ENCODE peak calls at places on chromosomes 13 and 19, in five cellular contexts. One of them, this sample, is unnamed.

GRCh38 chr19:9116547-9116946 is 984 bp upstream of the OR7G1 start:
- DNase-seq in CD8-positive, alpha-beta T cell: no peak
- DNase-seq in fibroblast of mammary gland: no peak
- DNase-seq in stomach: no peak
- DNase-seq in fibroblast of lung: no peak
- DNase-seq in this sample: no peak

GRCh38 chr13:68984688-68985319 is 1122.8 kb upstream of the ATXN8OS start:
- DNase-seq in CD8-positive, alpha-beta T cell: no peak
- DNase-seq in fibroblast of mammary gland: no peak
- DNase-seq in stomach: no peak
- DNase-seq in fibroblast of lung: no peak
- DNase-seq in this sample: peak; percentile 63

GRCh38 chr19:7994114-7994513 is 11.3 kb downstream of the ELAVL1 start:
- DNase-seq in CD8-positive, alpha-beta T cell: no peak
- DNase-seq in fibroblast of mammary gland: no peak
- DNase-seq in stomach: no peak
- DNase-seq in fibroblast of lung: no peak
- DNase-seq in this sample: no peak

GRCh38 chr19:48630289-48631036 is 6.7 kb downstream of the DBP start:
- DNase-seq in CD8-positive, alpha-beta T cell: no peak
- DNase-seq in fibroblast of mammary gland: no peak
- DNase-seq in stomach: peak; percentile 95
- DNase-seq in fibroblast of lung: peak; percentile 68
- DNase-seq in this sample: peak; percentile 94

GRCh38 chr19:11160119-11160768 is 4.7 kb upstream of the SPC24 start:
- DNase-seq in CD8-positive, alpha-beta T cell: no peak
- DNase-seq in fibroblast of mammary gland: peak; percentile 66
- DNase-seq in stomach: no peak
- DNase-seq in fibroblast of lung: peak; percentile 83
- DNase-seq in this sample: no peak

GRCh38 chr13:46982856-46983582 is 86.2 kb upstream of the HTR2A start:
- DNase-seq in CD8-positive, alpha-beta T cell: no peak
- DNase-seq in fibroblast of mammary gland: no peak
- DNase-seq in stomach: no peak
- DNase-seq in fibroblast of lung: no peak
- DNase-seq in this sample: no peak

GRCh38 chr19:49422407-49423277 is 599 bp downstream of the PTH2 start:
- DNase-seq in CD8-positive, alpha-beta T cell: no peak
- DNase-seq in fibroblast of mammary gland: peak; percentile 39
- DNase-seq in stomach: no peak
- DNase-seq in fibroblast of lung: peak; percentile 20
- DNase-seq in this sample: no peak

GRCh38 chr19:17405250-17406038 is at the start of gene BST2:
- DNase-seq in CD8-positive, alpha-beta T cell: no peak
- DNase-seq in fibroblast of mammary gland: no peak
- DNase-seq in stomach: peak; percentile 64
- DNase-seq in fibroblast of lung: no peak
- DNase-seq in this sample: no peak

GRCh38 chr13:66635526-66635925 is 594.6 kb downstream of the PCDH9 start:
- DNase-seq in CD8-positive, alpha-beta T cell: no peak
- DNase-seq in fibroblast of mammary gland: peak; percentile 85
- DNase-seq in stomach: no peak
- DNase-seq in fibroblast of lung: peak; percentile 75
- DNase-seq in this sample: no peak

GRCh38 chr13:41960195-41960699 is 662 bp downstream of the VWA8 start:
- DNase-seq in CD8-positive, alpha-beta T cell: no peak
- DNase-seq in fibroblast of mammary gland: peak; percentile 53
- DNase-seq in stomach: no peak
- DNase-seq in fibroblast of lung: peak; percentile 47
- DNase-seq in this sample: no peak

GRCh38 chr13:89857502-89857901 is 1490.0 kb upstream of the MIR17HG start:
- DNase-seq in CD8-positive, alpha-beta T cell: no peak
- DNase-seq in fibroblast of mammary gland: no peak
- DNase-seq in stomach: no peak
- DNase-seq in fibroblast of lung: no peak
- DNase-seq in this sample: no peak

GRCh38 chr19:38049105-38049649 is 142.2 kb downstream of the SIPA1L3 start:
- DNase-seq in CD8-positive, alpha-beta T cell: peak; percentile 31
- DNase-seq in fibroblast of mammary gland: peak; percentile 48
- DNase-seq in stomach: peak; percentile 29
- DNase-seq in fibroblast of lung: no peak
- DNase-seq in this sample: no peak

GRCh38 chr13:66794340-66795031 is 435.6 kb downstream of the PCDH9 start:
- DNase-seq in CD8-positive, alpha-beta T cell: no peak
- DNase-seq in fibroblast of mammary gland: no peak
- DNase-seq in stomach: no peak
- DNase-seq in fibroblast of lung: no peak
- DNase-seq in this sample: no peak

GRCh38 chr13:40615619-40616018 is 50.8 kb downstream of the FOXO1 start:
- DNase-seq in CD8-positive, alpha-beta T cell: no peak
- DNase-seq in fibroblast of mammary gland: no peak
- DNase-seq in stomach: no peak
- DNase-seq in fibroblast of lung: no peak
- DNase-seq in this sample: no peak

GRCh38 chr13:80224468-80224867 is 116.5 kb downstream of the SPRY2 start:
- DNase-seq in CD8-positive, alpha-beta T cell: no peak
- DNase-seq in fibroblast of mammary gland: peak; percentile 47
- DNase-seq in stomach: no peak
- DNase-seq in fibroblast of lung: no peak
- DNase-seq in this sample: no peak

GRCh38 chr13:40553356-40553755 is 113.1 kb downstream of the FOXO1 start:
- DNase-seq in CD8-positive, alpha-beta T cell: no peak
- DNase-seq in fibroblast of mammary gland: no peak
- DNase-seq in stomach: no peak
- DNase-seq in fibroblast of lung: no peak
- DNase-seq in this sample: no peak

GRCh38 chr19:3599776-3600183 is 6.9 kb downstream of the TBXA2R start:
- DNase-seq in CD8-positive, alpha-beta T cell: no peak
- DNase-seq in fibroblast of mammary gland: no peak
- DNase-seq in stomach: no peak
- DNase-seq in fibroblast of lung: no peak
- DNase-seq in this sample: peak; percentile 86

GRCh38 chr19:10193666-10194499 is 870 bp downstream of the DNMT1 start:
- DNase-seq in CD8-positive, alpha-beta T cell: peak; percentile 15
- DNase-seq in fibroblast of mammary gland: peak; percentile 76
- DNase-seq in stomach: no peak
- DNase-seq in fibroblast of lung: peak; percentile 43
- DNase-seq in this sample: peak; percentile 93

GRCh38 chr19:50826492-50827240 is 3.1 kb upstream of the KLK1 start:
- DNase-seq in CD8-positive, alpha-beta T cell: no peak
- DNase-seq in fibroblast of mammary gland: no peak
- DNase-seq in stomach: no peak
- DNase-seq in fibroblast of lung: no peak
- DNase-seq in this sample: peak; percentile 84

GRCh38 chr13:66099825-66100224 is 1130.3 kb downstream of the PCDH9 start:
- DNase-seq in CD8-positive, alpha-beta T cell: no peak
- DNase-seq in fibroblast of mammary gland: no peak
- DNase-seq in stomach: no peak
- DNase-seq in fibroblast of lung: no peak
- DNase-seq in this sample: no peak

GRCh38 chr13:91722267-91722884 is 324.0 kb downstream of the GPC5 start:
- DNase-seq in CD8-positive, alpha-beta T cell: no peak
- DNase-seq in fibroblast of mammary gland: peak; percentile 17
- DNase-seq in stomach: no peak
- DNase-seq in fibroblast of lung: peak; percentile 64
- DNase-seq in this sample: no peak

GRCh38 chr13:23811366-23812027 is 77.7 kb downstream of the MIPEP start:
- DNase-seq in CD8-positive, alpha-beta T cell: no peak
- DNase-seq in fibroblast of mammary gland: no peak
- DNase-seq in stomach: no peak
- DNase-seq in fibroblast of lung: no peak
- DNase-seq in this sample: no peak

GRCh38 chr13:102550507-102550906 is 46.3 kb upstream of the TPP2 start:
- DNase-seq in CD8-positive, alpha-beta T cell: no peak
- DNase-seq in fibroblast of mammary gland: no peak
- DNase-seq in stomach: no peak
- DNase-seq in fibroblast of lung: no peak
- DNase-seq in this sample: no peak

GRCh38 chr13:102561933-102562332 is 34.9 kb upstream of the TPP2 start:
- DNase-seq in CD8-positive, alpha-beta T cell: no peak
- DNase-seq in fibroblast of mammary gland: no peak
- DNase-seq in stomach: no peak
- DNase-seq in fibroblast of lung: no peak
- DNase-seq in this sample: no peak

GRCh38 chr13:102558029-102558428 is 38.8 kb upstream of the TPP2 start:
- DNase-seq in CD8-positive, alpha-beta T cell: no peak
- DNase-seq in fibroblast of mammary gland: no peak
- DNase-seq in stomach: no peak
- DNase-seq in fibroblast of lung: no peak
- DNase-seq in this sample: no peak

GRCh38 chr13:102556806-102557205 is 40.0 kb upstream of the TPP2 start:
- DNase-seq in CD8-positive, alpha-beta T cell: no peak
- DNase-seq in fibroblast of mammary gland: no peak
- DNase-seq in stomach: no peak
- DNase-seq in fibroblast of lung: peak; percentile 7
- DNase-seq in this sample: no peak

DNA sequence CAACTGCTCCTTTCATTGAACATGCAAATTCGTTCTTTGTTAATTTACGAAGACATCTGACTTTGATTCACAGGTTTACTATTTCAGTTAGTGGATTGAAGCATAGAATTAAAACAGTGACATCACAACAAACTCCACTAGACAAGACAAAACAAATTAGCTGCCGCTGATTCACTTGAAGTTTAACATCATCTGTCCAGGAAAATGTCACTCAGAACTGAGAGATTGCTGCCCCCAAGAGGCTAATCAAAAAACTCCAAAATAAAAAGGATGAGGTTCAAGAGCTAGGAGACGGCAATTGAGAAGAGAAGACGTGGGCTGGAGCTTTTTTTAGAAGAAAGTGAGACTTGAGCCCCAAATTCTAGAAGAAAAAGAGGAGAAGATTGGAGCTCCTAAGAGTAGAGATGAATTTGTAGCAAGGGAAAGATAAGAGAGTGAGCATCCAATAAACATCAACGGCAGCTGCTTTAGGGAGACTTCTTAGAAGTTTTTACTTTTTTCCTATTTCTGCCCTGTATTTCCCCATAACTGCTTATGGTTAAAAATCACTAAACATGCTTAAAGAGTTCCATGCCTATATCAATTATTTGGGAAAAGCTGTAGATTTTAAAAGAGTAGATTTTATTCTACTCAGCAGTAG is 40.8 kb upstream of the TPP2 start:
- DNase-seq in CD8-positive, alpha-beta T cell: no peak
- DNase-seq in fibroblast of mammary gland: peak; percentile 67
- DNase-seq in stomach: no peak
- DNase-seq in fibroblast of lung: peak; percentile 56
- DNase-seq in this sample: no peak
- TF ChIP-seq CTCF in CD8-positive, alpha-beta T cell: peak; percentile 52
- TF ChIP-seq CTCF in fibroblast of mammary gland: peak; percentile 60
- TF ChIP-seq CTCF in stomach: no peak
- TF ChIP-seq CTCF in fibroblast of lung: peak; percentile 53
- TF ChIP-seq CTCF in this sample: peak; percentile 84

DNA sequence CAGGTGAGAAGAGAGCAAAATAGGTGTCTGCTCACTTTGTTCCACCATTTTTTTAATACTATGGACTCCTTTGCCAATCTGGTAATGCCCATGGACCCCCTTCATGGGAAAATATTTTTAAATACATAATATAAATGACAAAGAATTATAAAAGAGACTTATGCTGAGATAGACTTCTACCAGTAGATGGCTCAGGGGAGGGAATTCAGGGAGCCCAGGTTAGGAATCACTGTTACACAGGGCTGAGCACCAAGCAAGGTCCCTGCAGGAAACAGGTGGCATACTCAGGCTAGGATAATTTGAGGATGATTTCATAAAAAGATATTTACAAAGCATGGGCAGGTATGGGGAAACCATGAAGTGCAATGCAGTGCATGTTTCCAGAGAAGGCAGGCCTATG is 525.9 kb downstream of the FGF9 start:
- DNase-seq in CD8-positive, alpha-beta T cell: no peak
- DNase-seq in fibroblast of mammary gland: no peak
- DNase-seq in stomach: no peak
- DNase-seq in fibroblast of lung: no peak
- DNase-seq in this sample: no peak
- TF ChIP-seq CTCF in CD8-positive, alpha-beta T cell: no peak
- TF ChIP-seq CTCF in fibroblast of mammary gland: no peak
- TF ChIP-seq CTCF in stomach: no peak
- TF ChIP-seq CTCF in fibroblast of lung: no peak
- TF ChIP-seq CTCF in this sample: peak; percentile 30

DNA sequence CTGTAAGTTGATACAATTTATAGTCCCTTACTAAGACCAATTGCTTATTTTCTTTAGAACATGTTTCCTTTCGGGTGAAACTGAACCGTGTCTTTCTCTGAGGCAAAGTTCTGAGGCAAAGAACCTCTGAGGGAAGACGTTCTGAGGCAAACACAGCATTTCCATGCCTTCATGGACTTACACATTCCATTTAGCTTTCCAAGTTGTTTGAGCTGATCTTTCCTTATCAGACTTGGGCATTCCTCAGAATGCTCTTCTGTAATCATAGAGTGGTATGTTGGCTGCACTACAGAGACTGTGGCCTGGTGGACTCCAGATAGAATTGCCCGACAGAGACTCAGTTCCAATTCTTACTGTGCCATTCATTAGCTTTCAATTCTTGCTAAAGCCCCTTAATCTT is 579.0 kb downstream of the KCTD12 start:
- DNase-seq in CD8-positive, alpha-beta T cell: no peak
- DNase-seq in fibroblast of mammary gland: no peak
- DNase-seq in stomach: no peak
- DNase-seq in fibroblast of lung: peak; percentile 46
- DNase-seq in this sample: no peak
- TF ChIP-seq CTCF in CD8-positive, alpha-beta T cell: no peak
- TF ChIP-seq CTCF in fibroblast of mammary gland: no peak
- TF ChIP-seq CTCF in stomach: no peak
- TF ChIP-seq CTCF in fibroblast of lung: peak; percentile 4
- TF ChIP-seq CTCF in this sample: no peak

DNA sequence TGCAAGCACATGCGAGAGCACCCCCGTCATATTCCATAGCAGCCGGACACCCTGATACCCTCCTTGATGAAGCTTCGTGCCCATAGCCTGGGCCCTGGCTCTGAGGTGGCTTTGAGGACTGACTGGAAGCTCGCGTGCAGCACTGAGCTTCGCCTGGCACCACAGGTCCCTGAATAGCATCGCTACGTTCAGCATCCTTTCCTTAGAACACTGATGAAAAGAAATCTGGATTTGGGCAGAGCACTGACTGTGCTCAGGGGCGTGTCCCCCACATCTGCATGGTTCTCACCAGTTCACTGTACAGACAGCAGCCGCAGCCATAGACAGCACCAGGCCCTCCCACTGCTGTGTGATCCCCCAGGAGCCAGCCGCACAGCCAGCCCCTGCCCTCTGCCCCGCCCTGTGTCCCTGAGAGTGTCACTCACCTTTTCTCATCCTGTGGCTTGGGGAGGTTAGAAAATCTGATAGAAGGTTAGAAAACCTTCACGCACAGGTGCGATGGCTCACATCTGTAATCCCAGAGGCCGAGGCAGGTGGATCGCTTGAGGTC is 49.3 kb upstream of the SPACA7 start:
- DNase-seq in CD8-positive, alpha-beta T cell: no peak
- DNase-seq in fibroblast of mammary gland: no peak
- DNase-seq in stomach: no peak
- DNase-seq in fibroblast of lung: no peak
- DNase-seq in this sample: no peak
- TF ChIP-seq CTCF in CD8-positive, alpha-beta T cell: no peak
- TF ChIP-seq CTCF in fibroblast of mammary gland: no peak
- TF ChIP-seq CTCF in stomach: no peak
- TF ChIP-seq CTCF in fibroblast of lung: no peak
- TF ChIP-seq CTCF in this sample: no peak